ENCODE peak calls at places on chromosomes 4 and X, in six cellular contexts. U is tibial nerve, Q is right lobe of liver, K is hepatocyte, T is adrenal gland, D is RWPE1. E is an unnamed sample.

GRCh38 chr4:76576824-76577223 is 141.8 kb downstream of the SHROOM3 start:
- DNase-seq in K (no peak), Q (no peak), T (no peak), U (no peak), D (no peak), E (no peak)

GRCh38 chr4:30754021-30754420 is 33.9 kb downstream of the PCDH7 start:
- DNase-seq in K (peak; percentile 14), Q (no peak), D (peak; percentile 24), U (no peak), T (no peak), E (no peak)

GRCh38 chr4:140702096-140702757 is 54.0 kb downstream of the TBC1D9 start:
- DNase-seq in T (no peak), U (no peak), D (peak; percentile 26), K (no peak), Q (no peak), E (no peak)

GRCh38 chrX:47218920-47219815 is 687 bp downstream of the CDK16 start:
- DNase-seq in T (peak; percentile 36), K (peak; percentile 83), D (peak; percentile 27), Q (peak; percentile 69), U (no peak), E (no peak)

GRCh38 chrX:47239199-47239598 is 6.4 kb downstream of the USP11 start:
- DNase-seq in T (no peak), D (no peak), Q (peak; percentile 15), U (no peak), K (peak; percentile 2), E (no peak)

GRCh38 chr4:182338731-182339130 is 95.5 kb downstream of the TENM3 start:
- DNase-seq in T (no peak), Q (no peak), D (no peak), U (no peak), K (no peak), E (no peak)

GRCh38 chr4:99467908-99468307 is 32.8 kb upstream of the ADH7 start:
- DNase-seq in D (no peak), Q (no peak), T (no peak), K (no peak), U (no peak), E (no peak)

GRCh38 chr4:183960021-183960420 is 54.9 kb downstream of the STOX2 start:
- DNase-seq in K (peak; percentile 39), D (peak; percentile 13), U (peak; percentile 76), Q (no peak), T (peak; percentile 54), E (peak; percentile 40)

GRCh38 chr4:52861171-52861873 is 795 bp upstream of the RASL11B start:
- DNase-seq in T (no peak), Q (no peak), U (no peak), D (no peak), K (no peak), E (no peak)

GRCh38 chr4:56871357-56871993 is 36.2 kb upstream of the REST start:
- DNase-seq in D (no peak), K (peak; percentile 11), U (no peak), Q (no peak), T (no peak), E (peak; percentile 52)

GRCh38 chr4:161554372-161554990 is 609.3 kb downstream of the FSTL5 start:
- DNase-seq in D (no peak), Q (no peak), U (no peak), T (no peak), K (no peak), E (no peak)

GRCh38 chrX:7062912-7063311 is 84.6 kb upstream of the STS start:
- DNase-seq in T (no peak), U (no peak), D (no peak), Q (no peak), K (no peak), E (no peak)

GRCh38 chr4:163638909-163639308 is 144.4 kb downstream of the TMA16 start:
- DNase-seq in T (no peak), Q (no peak), D (no peak), K (no peak), U (no peak), E (no peak)

GRCh38 chrX:123563167-123563566 is 169.7 kb downstream of the THOC2 start:
- DNase-seq in U (no peak), K (no peak), D (no peak), Q (no peak), T (no peak), E (no peak)

GRCh38 chrX:123562342-123563146 is 170.3 kb downstream of the THOC2 start:
- DNase-seq in T (no peak), D (no peak), U (no peak), Q (no peak), K (no peak), E (no peak)

GRCh38 chrX:123561439-123562215 is 171.2 kb downstream of the THOC2 start:
- DNase-seq in D (no peak), T (no peak), Q (no peak), K (no peak), U (no peak), E (no peak)
- H3K27ac ChIP-seq in D (no peak overlapping the region), T (no peak overlapping the region), Q (no peak overlapping the region), K (no peak overlapping the region), U (no peak overlapping the region), E (no peak overlapping the region)

DNA sequence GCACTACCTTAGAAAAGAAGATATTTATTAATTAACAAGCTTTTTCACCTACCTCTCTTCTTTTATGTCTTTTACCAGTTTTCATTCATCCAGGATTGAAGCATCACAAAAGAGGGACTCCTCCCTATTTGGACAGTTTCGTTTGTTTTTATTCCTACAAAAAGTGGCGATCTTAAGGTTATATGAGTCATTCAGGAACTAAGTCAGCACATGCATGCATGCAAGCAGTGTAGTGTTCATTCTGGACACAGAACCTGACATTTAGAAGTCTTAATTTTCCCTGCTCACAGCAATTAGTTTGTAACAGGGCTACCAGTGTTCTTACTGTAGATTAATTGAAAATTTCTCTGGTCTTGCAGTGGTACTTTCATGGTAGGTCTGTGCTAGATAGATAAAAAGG is 47.9 kb upstream of the QRFPR start:
- DNase-seq in T (no peak), D (peak; percentile 12), U (no peak), K (no peak), Q (no peak), E (no peak)
- H3K27ac ChIP-seq in T (no peak overlapping the region), D (no peak overlapping the region), U (no peak overlapping the region), K (no peak overlapping the region), Q (no peak overlapping the region), E (no peak overlapping the region)

GRCh38 chr4:153570228-153570973 is 104.2 kb downstream of the TMEM131L start:
- DNase-seq in K (no peak), U (no peak), D (no peak), T (no peak), Q (no peak), E (no peak)

GRCh38 chr4:153572609-153573008 is 106.4 kb downstream of the TMEM131L start:
- DNase-seq in T (no peak), Q (no peak), U (no peak), D (no peak), K (no peak), E (no peak)

GRCh38 chr4:153573881-153574807 is 108.0 kb downstream of the TMEM131L start:
- DNase-seq in K (peak; percentile 74), U (peak; percentile 72), Q (peak; percentile 70), D (peak; percentile 36), T (peak; percentile 49), E (no peak)

GRCh38 chr4:153571006-153571545 is 104.9 kb downstream of the TMEM131L start:
- DNase-seq in K (no peak), T (no peak), U (no peak), D (no peak), Q (no peak), E (no peak)

GRCh38 chr4:153573221-153573620 is 107.1 kb downstream of the TMEM131L start:
- DNase-seq in D (no peak), U (no peak), K (no peak), Q (no peak), T (no peak), E (no peak)
- H3K27ac ChIP-seq in D (no peak overlapping the region), U (no peak overlapping the region), K (no peak overlapping the region), Q (no peak overlapping the region), T (no peak overlapping the region), E (no peak overlapping the region)

GRCh38 chr4:21901831-21902230 is 46.7 kb downstream of the KCNIP4 start:
- DNase-seq in Q (no peak), T (no peak), K (no peak), U (no peak), D (peak; percentile 29), E (no peak)

GRCh38 chr4:21898101-21898500 is 50.5 kb downstream of the KCNIP4 start:
- DNase-seq in D (no peak), Q (no peak), U (no peak), T (no peak), K (no peak), E (no peak)

GRCh38 chr4:21900211-21900610 is 48.4 kb downstream of the KCNIP4 start:
- DNase-seq in Q (no peak), U (no peak), T (no peak), K (no peak), D (no peak), E (no peak)

GRCh38 chr4:21896767-21897166 is 51.8 kb downstream of the KCNIP4 start:
- DNase-seq in T (no peak), Q (no peak), K (no peak), U (no peak), D (no peak), E (no peak)

GRCh38 chr4:21901281-21901680 is 47.3 kb downstream of the KCNIP4 start:
- DNase-seq in Q (no peak), U (no peak), D (no peak), K (no peak), T (no peak), E (no peak)
- H3K27ac ChIP-seq in Q (no peak overlapping the region), U (no peak overlapping the region), D (no peak overlapping the region), K (no peak overlapping the region), T (no peak overlapping the region), E (no peak overlapping the region)

GRCh38 chr4:110075891-110076290 is 122.5 kb downstream of the ELOVL6 start:
- DNase-seq in T (no peak), D (no peak), K (no peak), U (no peak), Q (no peak), E (no peak)

GRCh38 chr4:110071466-110071865 is 126.9 kb downstream of the ELOVL6 start:
- DNase-seq in U (no peak), D (no peak), Q (no peak), K (no peak), T (no peak), E (no peak)

GRCh38 chr4:110074570-110074969 is 123.8 kb downstream of the ELOVL6 start:
- DNase-seq in D (no peak), T (no peak), U (no peak), Q (no peak), K (no peak), E (no peak)

GRCh38 chr4:110075083-110075738 is 123.2 kb downstream of the ELOVL6 start:
- DNase-seq in K (no peak), D (no peak), Q (no peak), T (no peak), U (no peak), E (no peak)

DNA sequence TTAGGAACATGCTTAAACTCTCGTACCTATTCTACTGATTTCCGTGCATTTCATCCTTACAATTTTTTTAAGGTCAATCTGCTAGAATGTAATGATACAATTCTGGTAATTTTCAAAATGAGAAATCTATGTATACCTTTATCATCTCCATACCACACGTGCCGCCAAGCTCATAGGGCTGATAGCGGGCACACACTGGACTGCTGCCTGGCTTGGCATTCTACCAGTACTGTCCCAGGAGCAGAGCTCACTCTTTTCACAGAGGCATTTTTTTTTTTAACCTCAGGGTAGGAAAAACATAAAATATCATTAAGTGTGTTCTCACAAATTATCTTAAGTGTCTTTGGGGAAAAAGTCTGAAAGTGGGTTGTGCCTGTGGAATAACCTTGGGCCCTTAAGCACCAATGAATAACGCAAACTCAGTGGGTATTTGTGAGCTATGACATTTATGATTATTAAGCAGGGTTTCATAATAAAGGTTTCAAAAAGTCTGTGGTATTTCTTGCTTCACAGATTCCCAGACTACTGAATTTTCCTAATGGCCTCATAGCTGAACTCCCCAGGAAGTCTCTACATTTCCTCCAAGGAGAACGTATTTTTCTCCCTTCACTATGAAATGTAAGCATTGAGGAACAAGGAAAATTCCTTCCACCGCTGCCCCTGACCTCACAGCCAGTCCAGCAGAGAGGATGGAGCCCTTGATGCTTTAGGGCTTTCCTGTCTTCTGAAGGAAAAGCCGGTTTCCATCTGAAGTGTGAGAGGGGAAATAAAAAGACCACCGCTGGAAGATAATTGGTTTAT is 125.2 kb downstream of the ELOVL6 start:
- DNase-seq in Q (peak; percentile 72), T (no peak), D (no peak), K (no peak), U (no peak), E (no peak)
- H3K27ac ChIP-seq in Q (no peak overlapping the region), T (no peak overlapping the region), D (no peak overlapping the region), K (no peak overlapping the region), U (no peak overlapping the region), E (no peak overlapping the region)